ENCODE peak calls at places on chromosomes 3 and 15, in nine cellular contexts. N is progenitor cell of endocrine pancreas; L is MCF 10A; S is amniotic stem cell; T is G401; Z is stimulated activated naive B cell treated with anti-CD40 and anti-IgM and Interleukin-4, amounts not matched to agents 10 μg/mL and 1 μg/mL and 100 μg/mL, for 72 hours; K is glomerular endothelial cell; Y is H7; B is foreskin keratinocyte. G is an unnamed sample.

GRCh38 chr3:63972987-63973386 is 50.3 kb downstream of the PSMD6 start:
- DNase-seq in L (no peak), S (no peak), N (no peak), Y (no peak), T (no peak), Z (no peak), K (no peak), B (no peak), G (no peak)

GRCh38 chr15:48862705-48863104 is 15.2 kb upstream of the EID1 start:
- DNase-seq in S (no peak), N (no peak), Y (peak), B (no peak), T (no peak), L (no peak), Z (no peak), K (no peak), G (no peak)

GRCh38 chr15:37095197-37095992 is 5.0 kb downstream of the MEIS2 start:
- DNase-seq in L (no peak), N (no peak), Y (peak), T (peak), K (no peak), S (no peak), Z (no peak), B (peak), G (no peak)

GRCh38 chr3:78204977-78205376 is 1165.1 kb downstream of the ROBO2 start:
- DNase-seq in L (peak), N (no peak), Z (no peak), B (peak), Y (peak), T (no peak), K (peak), S (peak), G (peak)

GRCh38 chr15:87604857-87605446 is 651.6 kb downstream of the NTRK3 start:
- DNase-seq in L (peak), K (no peak), Y (peak), N (no peak), B (no peak), S (no peak), T (no peak), Z (no peak), G (no peak)

GRCh38 chr3:58692484-58692883 is 25.9 kb upstream of the FAM3D start:
- DNase-seq in L (no peak), Z (no peak), K (no peak), N (no peak), B (no peak), Y (no peak), S (no peak), T (no peak), G (no peak)

GRCh38 chr3:115251509-115251908 is 104.4 kb upstream of the ZBTB20 start:
- DNase-seq in N (no peak), Y (no peak), B (peak), Z (no peak), K (no peak), T (no peak), L (peak), S (no peak), G (no peak)

GRCh38 chr15:67329984-67330733 is 75.6 kb downstream of the IQCH start:
- DNase-seq in S (no peak), L (peak), K (no peak), Z (no peak), T (no peak), Y (no peak), B (peak), N (no peak), G (no peak)

GRCh38 chr3:6035626-6036025 is 825.3 kb upstream of the GRM7 start:
- DNase-seq in K (no peak), B (no peak), S (no peak), L (no peak), T (no peak), N (no peak), Z (no peak), Y (no peak), G (no peak)

GRCh38 chr15:90402230-90402629 is 14.2 kb downstream of the IQGAP1 start:
- DNase-seq in L (peak), K (peak), N (no peak), T (no peak), Z (no peak), B (peak), S (peak), Y (no peak), G (no peak)

GRCh38 chr3:174329321-174329720 is 529.8 kb upstream of the NAALADL2 start:
- DNase-seq in S (peak), T (no peak), L (no peak), Y (no peak), N (no peak), K (no peak), Z (no peak), B (peak), G (no peak)

GRCh38 chr3:157353657-157354056 is 83.0 kb upstream of the PTX3 start:
- DNase-seq in N (no peak), Y (no peak), S (no peak), B (no peak), K (no peak), Z (no peak), T (no peak), L (no peak), G (no peak)

GRCh38 chr3:51276046-51276445 is 109.0 kb upstream of the MANF start:
- DNase-seq in Y (no peak), K (no peak), T (peak), N (no peak), S (no peak), B (no peak), L (no peak), Z (no peak), G (no peak)

GRCh38 chr3:115402651-115403050 is 220.7 kb upstream of the GAP43 start:
- DNase-seq in S (no peak), N (no peak), Z (no peak), T (no peak), L (no peak), Y (no peak), K (no peak), B (no peak), G (no peak)

GRCh38 chr3:32104492-32104891 is 1.9 kb upstream of the GPD1L start:
- DNase-seq in Y (no peak), B (no peak), K (no peak), L (no peak), N (no peak), T (no peak), S (no peak), Z (no peak), G (no peak)

GRCh38 chr15:87369269-87369668 is 887.3 kb downstream of the NTRK3 start:
- DNase-seq in N (no peak), B (peak), S (peak), T (no peak), K (no peak), Z (no peak), L (peak), Y (no peak), G (no peak)

G was measured in iPS DF 6.9.